ENCODE peak calls at places on chromosomes 12 and 14, in four cellular contexts. Y is sigmoid colon, S is gastrocnemius medialis, C is endothelial cell. N is an unnamed sample.

GRCh38 chr12:123453165-123453564 is 4.8 kb upstream of the SNRNP35 start:
- DNase-seq in C (no peak), Y (no peak), S (no peak), N (no peak)

GRCh38 chr12:65764325-65764724 is 60.0 kb upstream of the HMGA2 start:
- DNase-seq in Y (no peak), S (no peak), C (no peak), N (no peak)

GRCh38 chr14:99725774-99726537 is 41.9 kb downstream of the CYP46A1 start:
- DNase-seq in C (no peak), S (no peak), Y (peak), N (no peak)

GRCh38 chr14:102182190-102182589 is 42.5 kb downstream of the WDR20 start:
- DNase-seq in Y (no peak), C (no peak), S (no peak), N (no peak)

GRCh38 chr14:104148433-104149277 is 10.3 kb downstream of the KIF26A start:
- DNase-seq in Y (no peak), C (no peak), S (no peak), N (no peak)

GRCh38 chr12:67592228-67593011 is 56.1 kb upstream of the DYRK2 start:
- DNase-seq in Y (no peak), C (no peak), S (no peak), N (peak)

GRCh38 chr14:87687338-87687876 is 305.6 kb downstream of the GALC start:
- DNase-seq in Y (no peak), S (no peak), C (no peak), N (no peak)

GRCh38 chr12:95224202-95225170 is 6.9 kb downstream of the VEZT start:
- DNase-seq in S (no peak), C (no peak), Y (no peak), N (no peak)

GRCh38 chr14:98077176-98077575 is 1194.8 kb downstream of the BCL11B start:
- DNase-seq in Y (no peak), S (no peak), C (no peak), N (no peak)

GRCh38 chr12:5745251-5745888 is 199.7 kb downstream of the ANO2 start:
- DNase-seq in S (peak), C (peak), Y (no peak), N (peak)

GRCh38 chr12:76623929-76624328 is 64.4 kb upstream of the OSBPL8 start:
- DNase-seq in Y (no peak), S (no peak), C (no peak), N (no peak)

GRCh38 chr12:68432622-68433021 is 100.5 kb upstream of the MDM1 start:
- DNase-seq in S (no peak), Y (no peak), C (no peak), N (no peak)

GRCh38 chr12:47651368-47652254 is 54.2 kb downstream of the RPAP3 start:
- DNase-seq in C (peak), S (peak), Y (peak), N (peak)

GRCh38 chr12:50400104-50400637 is 514 bp upstream of the LARP4 start:
- DNase-seq in S (no peak), C (no peak), Y (no peak), N (no peak)

GRCh38 chr12:66189476-66189823 is 436 bp downstream of the IRAK3 start:
- DNase-seq in Y (no peak), C (no peak), S (no peak), N (no peak)

GRCh38 chr12:124684971-124685688 is 117.7 kb upstream of the NCOR2 start:
- DNase-seq in C (no peak), Y (no peak), S (no peak), N (no peak)

GRCh38 chr12:30151831-30152230 is 368.1 kb upstream of the TMTC1 start:
- DNase-seq in S (no peak), Y (no peak), C (no peak), N (no peak)

GRCh38 chr12:115004469-115005146 is 320.6 kb upstream of the TBX3 start:
- DNase-seq in Y (no peak), S (no peak), C (no peak), N (no peak)

GRCh38 chr12:3896851-3897351 is 23.7 kb upstream of the PARP11 start:
- DNase-seq in Y (no peak), C (no peak), S (no peak), N (no peak)

GRCh38 chr12:4140607-4141301 is 132.8 kb upstream of the CCND2 start:
- DNase-seq in S (no peak), C (no peak), Y (no peak), N (no peak)

GRCh38 chr14:68687746-68688145 is 105.1 kb downstream of the ZFP36L1 start:
- DNase-seq in C (no peak), S (no peak), Y (peak), N (no peak)

GRCh38 chr14:65604946-65605345 is 192.4 kb downstream of the FUT8 start:
- DNase-seq in C (no peak), S (no peak), Y (no peak), N (no peak)
- TF ChIP-seq CTCF in C (no peak), S (no peak), Y (no peak), N (no peak)

GRCh38 chr12:57429473-57430116 is 1.2 kb downstream of the R3HDM2 start:
- DNase-seq in C (no peak), Y (no peak), S (no peak), N (no peak)

GRCh38 chr12:57433370-57433769 is 1.2 kb upstream of the INHBC start:
- DNase-seq in Y (no peak), S (no peak), C (no peak), N (no peak)

GRCh38 chr12:57428965-57429364 is 1.9 kb downstream of the R3HDM2 start:
- DNase-seq in Y (no peak), S (no peak), C (no peak), N (no peak)

GRCh38 chr12:57430117-57430930 is 519 bp downstream of the R3HDM2 start:
- DNase-seq in S (no peak), C (peak), Y (no peak), N (no peak)

DNA sequence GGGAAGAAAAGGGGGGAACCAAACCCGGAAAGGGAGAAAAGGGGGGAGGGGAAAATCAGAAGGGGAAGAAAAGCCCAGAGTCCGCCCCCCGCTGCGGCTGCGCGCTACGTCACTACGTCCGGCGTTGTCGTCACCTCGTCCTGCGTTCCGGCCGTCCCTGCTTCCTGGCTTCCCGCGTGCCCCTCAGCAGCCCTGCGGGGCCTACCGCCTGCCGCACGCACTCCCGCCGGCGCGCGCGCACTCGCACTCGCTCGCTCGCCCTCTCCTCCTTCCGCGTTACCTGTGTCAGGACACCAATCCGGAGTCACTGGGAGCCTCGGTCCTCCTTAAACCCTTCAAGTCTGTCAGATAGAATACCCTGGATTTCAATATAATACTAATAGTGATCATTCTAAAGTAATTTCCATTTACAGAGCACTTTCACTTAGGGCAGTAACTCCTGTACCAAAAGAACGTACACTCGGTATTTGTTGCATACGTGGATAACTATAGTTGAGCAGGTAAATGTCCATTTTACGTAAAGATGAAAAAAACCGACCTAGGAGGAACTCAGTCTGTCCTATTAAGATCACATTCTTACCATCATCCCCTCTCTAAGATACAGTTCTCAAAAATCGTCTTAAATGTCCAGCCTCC is at the start of gene R3HDM2:
- DNase-seq in S (peak), C (peak), Y (peak), N (peak)
- TF ChIP-seq CTCF in S (no peak), C (no peak), Y (no peak), N (no peak)

DNA sequence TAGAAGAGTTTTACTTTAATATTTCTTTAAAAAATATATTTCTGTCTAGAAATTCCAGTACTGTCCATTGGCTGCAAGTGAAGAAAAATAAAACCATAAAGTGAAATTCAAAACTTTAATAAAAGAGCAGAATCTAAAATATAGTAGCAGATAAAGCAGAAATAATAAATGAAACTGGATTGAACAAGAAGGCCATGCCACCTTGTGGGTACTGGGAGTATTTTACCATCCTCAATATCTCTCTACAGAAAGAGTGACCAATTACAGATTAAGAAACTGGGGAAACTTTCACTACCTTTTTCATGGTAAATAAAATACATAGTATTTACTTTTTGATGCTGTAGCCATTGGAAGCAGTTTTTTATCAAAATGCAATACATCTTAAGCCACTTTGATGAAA is 220.5 kb downstream of the BCAT1 start:
- DNase-seq in C (no peak), Y (no peak), S (no peak), N (no peak)
- TF ChIP-seq CTCF in C (peak), Y (no peak), S (no peak), N (peak)

GRCh38 chr12:99618657-99619056 is 28.9 kb upstream of the GARIN6 start:
- DNase-seq in S (no peak), Y (no peak), C (no peak), N (no peak)

GRCh38 chr12:99620159-99620479 is 27.4 kb upstream of the GARIN6 start:
- DNase-seq in Y (no peak), S (no peak), C (no peak), N (no peak)

DNA sequence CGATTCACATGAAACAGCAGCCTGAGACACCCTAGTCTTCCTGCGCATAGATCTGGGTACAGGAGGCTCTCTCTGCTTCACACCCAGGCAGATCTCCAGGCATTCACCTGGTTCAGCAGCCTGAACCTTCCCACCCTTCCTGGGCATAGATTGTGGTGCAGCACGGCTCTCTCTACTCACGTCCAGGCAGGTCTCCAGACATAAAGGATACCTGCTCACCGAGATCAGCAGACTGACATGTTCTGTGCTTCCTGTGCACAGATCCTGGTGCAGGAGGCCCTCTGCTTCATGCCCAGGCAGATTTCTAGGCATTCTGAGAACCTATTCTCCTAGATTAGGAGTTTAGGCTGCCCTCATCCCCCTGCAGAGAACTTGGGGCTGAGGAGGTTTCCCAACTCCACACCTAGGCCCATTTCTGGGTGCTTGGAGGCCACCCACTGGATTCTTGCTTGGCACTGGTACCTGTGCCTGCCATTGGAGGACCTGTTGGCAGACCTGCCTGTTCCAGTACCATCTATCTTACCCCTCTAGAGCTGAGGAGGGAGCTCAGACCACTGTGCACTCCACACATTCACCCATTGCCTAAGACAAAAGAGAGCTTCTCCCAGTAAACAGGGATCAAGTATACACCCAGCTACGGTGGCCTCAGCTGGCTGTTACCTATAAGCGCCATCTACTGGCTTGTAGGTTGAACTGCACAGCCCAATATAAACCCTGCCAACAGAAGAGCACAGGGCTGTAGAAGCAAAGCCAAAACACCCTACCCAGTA is 28.0 kb upstream of the GARIN6 start:
- DNase-seq in C (no peak), S (no peak), Y (no peak), N (no peak)
- TF ChIP-seq CTCF in C (peak), S (no peak), Y (no peak), N (peak)

GRCh38 chr12:49091836-49092085 is 2.8 kb downstream of the DHH start:
- DNase-seq in S (no peak), C (no peak), Y (no peak), N (no peak)

GRCh38 chr12:49088932-49089330 is 5.7 kb downstream of the DHH start:
- DNase-seq in Y (no peak), S (no peak), C (no peak), N (no peak)

GRCh38 chr12:49088190-49088931 is 6.2 kb downstream of the DHH start:
- DNase-seq in C (peak), S (peak), Y (peak), N (peak)

GRCh38 chr12:49091056-49091835 is 3.4 kb downstream of the DHH start:
- DNase-seq in C (no peak), Y (no peak), S (no peak), N (no peak)

DNA sequence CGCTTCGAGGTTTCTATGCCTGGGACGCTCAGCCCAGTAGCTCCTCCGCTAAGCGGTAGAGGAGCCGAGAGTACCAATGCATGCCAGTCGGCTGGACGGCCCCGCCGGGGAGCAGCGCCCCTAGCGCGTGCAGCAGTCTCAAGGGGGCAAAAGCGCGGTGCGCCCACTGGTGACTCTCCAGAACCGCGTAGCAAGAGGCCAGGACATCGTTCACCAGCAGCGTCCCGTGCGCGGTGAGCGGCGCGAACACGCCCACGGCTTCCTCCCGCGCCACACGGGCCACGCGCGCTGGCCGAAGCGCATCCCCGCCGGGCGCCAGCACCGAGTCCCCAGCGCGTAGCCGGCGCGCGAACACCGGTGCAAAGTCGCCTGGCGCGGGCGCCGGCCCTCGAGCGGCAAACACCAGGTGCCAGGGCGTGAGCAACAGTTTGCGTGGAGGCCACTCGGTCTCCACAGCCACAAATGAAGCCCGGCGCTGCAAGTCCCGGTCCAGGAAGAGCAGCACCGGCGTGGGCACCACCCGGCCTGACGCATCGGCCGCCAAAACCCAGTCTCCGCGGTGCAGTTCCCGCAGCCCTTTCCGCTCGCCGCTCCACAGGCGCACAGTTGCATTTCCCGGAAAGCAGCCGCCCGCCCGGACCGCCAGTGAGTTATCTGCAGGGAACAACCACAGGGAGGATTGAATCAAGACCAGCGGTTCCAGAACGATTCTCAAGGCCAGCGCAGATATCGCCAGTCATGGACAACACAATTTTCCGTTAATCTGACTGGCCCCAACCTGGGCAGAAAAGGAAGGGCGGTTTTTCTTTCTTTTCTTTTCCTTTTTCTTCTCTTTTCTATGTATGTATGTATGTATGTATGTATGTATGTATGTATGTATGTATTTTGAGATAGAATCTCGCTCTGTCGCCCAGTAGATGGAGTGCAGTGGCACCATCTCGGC is 4.5 kb downstream of the DHH start:
- DNase-seq in S (no peak), Y (no peak), C (peak), N (no peak)
- TF ChIP-seq CTCF in S (no peak), Y (no peak), C (no peak), N (peak)

GRCh38 chr12:108611884-108612415 is 14.1 kb upstream of the TMEM119 start:
- DNase-seq in Y (no peak), C (peak), S (no peak), N (no peak)
- TF ChIP-seq CTCF in Y (peak), C (peak), S (no peak), N (peak)

N was measured in GM12864.